ENCODE peak calls at places on chromosomes 6 and 20, in four cellular contexts. L is SJSA1, F is lung, S is PC-3. H is an unnamed sample.

GRCh38 chr20:61686081-61686936 is 379.4 kb downstream of the TAF4 start:
- DNase-seq in F (no peak), S (no peak), L (no peak), H (no peak)

GRCh38 chr6:110518281-110518623 is 41.8 kb upstream of the SLC22A16 start:
- DNase-seq in F (no peak), S (peak), L (no peak), H (no peak)

GRCh38 chr6:56549014-56549413 is 93.7 kb downstream of the DST start:
- DNase-seq in F (no peak), S (peak), L (no peak), H (no peak)

GRCh38 chr20:3067139-3068009 is 4.0 kb upstream of the OXT start:
- DNase-seq in L (no peak), F (no peak), S (no peak), H (no peak)

GRCh38 chr6:5307058-5307457 is 45.7 kb downstream of the FARS2 start:
- DNase-seq in L (no peak), F (no peak), S (no peak), H (no peak)

GRCh38 chr6:113219783-113220182 is 637.4 kb upstream of the MARCKS start:
- DNase-seq in F (no peak), S (no peak), L (no peak), H (no peak)

GRCh38 chr6:159134701-159135364 is 34.4 kb upstream of the FNDC1 start:
- DNase-seq in L (peak), S (peak), F (peak), H (peak)

GRCh38 chr20:44582321-44583025 is at the start of gene PKIG:
- DNase-seq in L (peak), S (no peak), F (no peak), H (no peak)

GRCh38 chr6:160031442-160031841 is 62.6 kb downstream of the IGF2R start:
- DNase-seq in L (no peak), S (peak), F (peak), H (no peak)

GRCh38 chr6:98586163-98586562 is 248.2 kb upstream of the POU3F2 start:
- DNase-seq in L (no peak), F (no peak), S (no peak), H (no peak)

GRCh38 chr6:145732788-145733187 is 2.5 kb downstream of the EPM2A start:
- DNase-seq in S (no peak), L (no peak), F (no peak), H (no peak)

GRCh38 chr20:44126445-44126844 is 60.5 kb downstream of the JPH2 start:
- DNase-seq in F (no peak), S (no peak), L (no peak), H (no peak)

GRCh38 chr6:150025201-150025917 is at the start of gene RAET1L:
- DNase-seq in F (peak), S (peak), L (peak), H (no peak)

GRCh38 chr6:139568157-139568955 is 193.9 kb upstream of the CITED2 start:
- DNase-seq in F (no peak), L (no peak), S (peak), H (no peak)

GRCh38 chr6:83443516-83443915 is 12.7 kb upstream of the ME1 start:
- DNase-seq in F (no peak), S (no peak), L (no peak), H (no peak)

GRCh38 chr6:77815531-77815930 is 162.7 kb downstream of the MEI4 start:
- DNase-seq in S (no peak), L (no peak), F (no peak), H (no peak)

GRCh38 chr20:14569631-14570030 is 232.2 kb upstream of the FLRT3 start:
- DNase-seq in F (no peak), S (no peak), L (no peak), H (no peak)

GRCh38 chr20:29687438-29687837 is 1570.0 kb upstream of the DEFB115 start:
- DNase-seq in L (no peak), S (no peak), F (no peak), H (no peak)

GRCh38 chr6:374956-375355 is 16.6 kb upstream of the IRF4 start:
- DNase-seq in L (no peak), F (no peak), S (no peak), H (no peak)

GRCh38 chr20:35972445-35972844 is 4.1 kb downstream of the CNBD2 start:
- DNase-seq in S (no peak), L (no peak), F (no peak), H (no peak)

GRCh38 chr6:24313477-24314141 is 44.2 kb downstream of the DCDC2 start:
- DNase-seq in F (no peak), S (peak), L (peak), H (no peak)

GRCh38 chr6:4125933-4126864 is 9.2 kb downstream of the ECI2 start:
- DNase-seq in S (peak), L (peak), F (no peak), H (no peak)

GRCh38 chr6:69980624-69981023 is 114.3 kb downstream of the COL19A1 start:
- DNase-seq in F (no peak), S (no peak), L (no peak), H (no peak)

GRCh38 chr20:34083137-34083536 is 28.9 kb downstream of the EIF2S2 start:
- DNase-seq in L (peak), S (peak), F (peak), H (no peak)
- H3K27ac ChIP-seq in L (no peak), S (no peak), F (no peak), H (no peak)

DNA sequence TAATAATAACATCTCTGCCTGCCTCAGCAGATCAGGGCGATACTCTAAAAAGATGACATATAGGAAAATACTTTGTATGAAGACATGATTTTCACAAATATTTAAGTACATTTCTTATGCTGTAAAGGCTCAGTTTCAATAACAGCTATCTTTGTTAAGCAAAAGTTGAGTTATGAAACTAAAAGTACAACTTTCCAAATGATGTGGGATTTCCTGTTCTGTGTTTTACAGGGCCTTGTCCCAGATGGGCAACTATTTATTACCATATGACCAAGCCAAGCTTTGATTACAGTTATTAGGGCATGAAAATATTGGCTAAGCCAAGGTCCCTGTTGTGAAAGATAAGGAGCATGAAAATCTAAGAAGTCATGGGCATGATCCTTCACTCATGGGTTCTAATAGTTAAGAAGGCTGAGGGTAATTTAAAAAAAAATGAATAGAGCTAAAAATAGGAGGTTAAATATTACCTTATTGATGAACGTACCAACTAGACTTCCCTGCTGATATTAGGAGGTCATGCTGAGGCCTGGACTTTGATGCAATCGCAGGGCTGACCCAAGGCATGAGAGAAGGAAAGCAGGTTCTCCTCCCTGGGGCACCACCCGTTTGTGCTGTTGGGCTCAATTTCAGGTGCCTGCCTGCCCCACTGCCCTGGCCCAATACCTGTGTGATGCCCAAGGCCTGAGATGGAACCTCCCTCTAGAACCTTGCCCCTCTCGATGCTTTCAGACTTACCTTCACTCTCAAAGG is 294.4 kb upstream of the PRDM1 start:
- DNase-seq in S (no peak), L (no peak), F (no peak), H (no peak)
- H3K27ac ChIP-seq in S (no peak), L (no peak), F (no peak), H (no peak)

GRCh38 chr20:49583669-49584417 is 15.9 kb upstream of the PTGIS start:
- DNase-seq in F (peak), S (peak), L (no peak), H (no peak)

GRCh38 chr20:49584418-49585382 is 16.8 kb upstream of the PTGIS start:
- DNase-seq in F (no peak), L (no peak), S (peak), H (no peak)

GRCh38 chr20:49581482-49581881 is 13.5 kb upstream of the PTGIS start:
- DNase-seq in L (no peak), F (no peak), S (no peak), H (no peak)

GRCh38 chr20:49582413-49583334 is 14.7 kb upstream of the PTGIS start:
- DNase-seq in F (no peak), S (no peak), L (no peak), H (no peak)

GRCh38 chr20:49583343-49583668 is 15.4 kb upstream of the PTGIS start:
- DNase-seq in L (no peak), S (no peak), F (no peak), H (no peak)
- H3K27ac ChIP-seq in L (no peak), S (no peak), F (no peak), H (no peak)

DNA sequence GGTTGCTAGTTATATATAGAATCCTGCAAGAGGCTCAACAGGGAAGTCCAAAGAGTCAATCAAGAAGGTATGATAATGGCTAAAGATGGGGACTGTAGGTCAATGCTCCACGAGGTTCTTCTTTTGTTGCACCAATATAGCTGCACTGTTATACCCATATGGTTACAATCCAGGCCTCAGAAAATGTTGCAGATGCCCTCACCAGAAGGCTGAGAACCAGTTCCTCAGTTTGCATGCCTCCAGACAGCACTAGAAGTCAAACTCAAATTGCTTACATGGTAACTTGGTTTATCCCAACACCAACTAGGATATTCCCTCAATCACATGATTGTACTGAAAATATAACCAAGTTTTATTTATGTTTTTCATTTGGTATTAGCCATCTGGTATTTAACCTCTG is 12.1 kb downstream of the EEF1A1 start:
- DNase-seq in L (no peak), S (no peak), F (no peak), H (no peak)
- H3K27ac ChIP-seq in L (no peak), S (no peak), F (no peak), H (no peak)

DNA sequence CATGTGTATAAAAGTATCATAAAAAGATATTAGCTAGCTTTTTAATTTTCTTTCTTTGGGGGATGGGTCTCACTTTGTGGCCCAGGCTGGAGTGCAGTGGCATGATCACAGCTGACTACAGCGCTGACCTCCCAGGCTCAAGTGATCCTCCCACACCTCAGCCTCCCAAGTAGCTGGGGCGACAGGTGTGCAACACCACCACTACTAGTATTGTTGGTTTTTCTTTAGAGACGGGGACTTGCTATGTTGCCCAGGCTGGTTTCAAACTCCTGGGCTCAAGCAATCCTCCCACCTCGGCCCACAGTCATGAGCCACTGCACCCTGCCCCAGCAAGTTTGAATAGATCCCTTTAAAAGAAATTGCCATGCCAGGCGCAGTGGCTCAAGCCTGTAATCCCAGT is 6.5 kb downstream of the TCFL5 start:
- DNase-seq in F (no peak), S (no peak), L (no peak), H (no peak)
- H3K27ac ChIP-seq in F (peak), S (no peak), L (no peak), H (no peak)

DNA sequence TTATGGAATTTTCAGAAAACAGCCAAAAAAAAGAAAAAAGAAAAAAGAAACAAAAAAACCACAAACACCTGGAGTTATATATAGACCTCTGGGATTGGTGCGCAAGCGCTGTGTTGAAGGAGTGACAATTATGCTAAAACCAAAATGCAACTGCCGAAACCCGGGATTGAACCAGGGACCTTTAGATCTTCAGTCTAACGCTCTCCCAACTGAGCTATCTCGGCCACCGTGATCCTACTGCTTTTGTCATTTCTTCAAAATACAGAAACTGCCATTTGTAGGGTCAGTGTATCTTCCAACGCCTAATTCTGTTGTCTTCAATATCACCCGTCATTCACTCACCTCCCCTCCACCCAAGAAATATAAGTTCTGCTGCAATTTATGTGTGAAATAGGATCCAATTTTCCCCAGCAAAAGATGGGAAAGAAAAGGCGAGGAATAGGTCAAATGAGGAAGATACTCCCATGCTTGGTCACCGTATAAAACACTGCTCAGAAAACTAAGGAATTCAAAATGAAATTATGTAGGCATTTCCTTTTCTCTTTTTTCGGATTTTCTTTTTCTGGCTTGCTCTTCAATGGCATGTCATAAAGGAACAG is 116.0 kb downstream of the TRIM27 start:
- DNase-seq in L (peak), S (peak), F (no peak), H (no peak)
- H3K27ac ChIP-seq in L (no peak), S (no peak), F (no peak), H (no peak)